ENCODE peak calls at places on chromosome 7, in six cellular contexts. Q, D, H, J, R and A are unnamed samples.
A peak's percentile ranks its signal among the peaks of the same experiment; 100 is the strongest.

GRCh38 chr7:112201839-112202238 is 4.4 kb downstream of the DOCK4 start:
- DNase-seq in R (no peak), J (no peak), D (no peak), Q (no peak), H (no peak), A (no peak)

GRCh38 chr7:155916926-155917655 is 104.8 kb upstream of the SHH start:
- DNase-seq in H (no peak), D (no peak), R (no peak), Q (no peak), J (no peak), A (no peak)

GRCh38 chr7:31192996-31193395 is 140.9 kb downstream of the ADCYAP1R1 start:
- DNase-seq in R (no peak), Q (peak; percentile 94), D (peak; percentile 35), H (peak; percentile 63), J (peak; percentile 76), A (peak; percentile 87)

GRCh38 chr7:119594956-119595355 is 678.0 kb upstream of the KCND2 start:
- DNase-seq in H (no peak), J (no peak), Q (peak; percentile 69), R (no peak), D (no peak), A (peak; percentile 6)

GRCh38 chr7:91759205-91759863 is 121.2 kb downstream of the MTERF1 start:
- DNase-seq in J (peak; percentile 21), D (peak; percentile 79), R (no peak), Q (peak; percentile 65), H (peak; percentile 32), A (peak; percentile 56)

GRCh38 chr7:135798104-135798503 is 49.5 kb upstream of the FAM180A start:
- DNase-seq in D (no peak), H (no peak), J (no peak), R (no peak), Q (no peak), A (no peak)

GRCh38 chr7:115218076-115218475 is 296.2 kb downstream of the MDFIC start:
- DNase-seq in H (no peak), R (no peak), J (no peak), D (no peak), Q (no peak), A (no peak)

GRCh38 chr7:37524807-37525206 is 76.1 kb upstream of the ELMO1 start:
- DNase-seq in J (no peak), D (no peak), R (no peak), H (no peak), Q (no peak), A (no peak)

GRCh38 chr7:35019179-35019729 is 18.0 kb downstream of the DPY19L1 start:
- DNase-seq in D (no peak), J (no peak), R (no peak), Q (no peak), H (peak; percentile 21), A (no peak)

GRCh38 chr7:155878250-155878649 is 66.0 kb upstream of the SHH start:
- DNase-seq in Q (no peak), H (no peak), D (no peak), R (no peak), J (no peak), A (no peak)

GRCh38 chr7:151032936-151033863 is 5.0 kb downstream of the ABCB8 start:
- DNase-seq in D (no peak), J (no peak), H (no peak), Q (peak; percentile 67), R (no peak), A (no peak)

GRCh38 chr7:116162992-116163391 is 47.3 kb upstream of the TES start:
- DNase-seq in R (no peak), J (no peak), D (peak; percentile 12), Q (peak; percentile 57), H (no peak), A (no peak)

DNA sequence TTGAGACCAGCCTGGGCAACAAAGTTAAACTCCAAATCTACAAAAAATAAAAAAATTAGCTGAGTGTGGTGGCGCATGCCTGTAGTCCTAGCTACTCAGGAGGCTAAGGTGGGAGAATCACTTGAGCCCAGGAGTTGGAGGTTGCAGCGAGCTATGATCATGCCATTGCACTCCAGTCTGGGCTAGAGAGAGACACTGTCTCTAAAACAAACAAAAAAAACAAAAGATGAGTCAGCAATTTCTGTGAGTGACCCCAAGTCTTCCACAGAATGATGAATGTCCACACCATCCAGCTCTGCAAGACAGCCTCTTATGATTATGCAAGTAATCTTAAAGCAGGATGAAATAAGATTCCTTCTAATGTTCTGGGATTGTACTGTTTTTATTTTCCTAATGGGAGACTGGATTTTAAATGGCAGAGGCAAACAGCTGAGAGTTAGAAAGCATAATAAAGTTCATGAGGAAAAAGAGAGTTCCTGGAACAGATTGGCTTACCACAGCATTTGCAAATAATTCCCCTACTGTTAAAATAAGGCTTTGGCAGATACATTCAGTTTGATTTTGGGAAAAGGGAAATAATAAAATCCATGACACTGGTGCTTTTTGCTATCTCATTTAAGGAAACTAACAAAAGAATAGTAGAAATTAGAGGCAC is 18.9 kb upstream of the PRKAR2B start:
- DNase-seq in Q (no peak), D (no peak), H (peak; percentile 89), J (no peak), R (no peak), A (no peak)
- TF ChIP-seq CREB1 in Q (no peak), D (no peak), H (no peak), J (no peak), R (no peak), A (no peak)

GRCh38 chr7:75842836-75843446 is 29.3 kb upstream of the CCL24 start:
- DNase-seq in Q (no peak), R (peak; percentile 47), H (peak; percentile 71), D (peak; percentile 33), J (no peak), A (no peak)
- TF ChIP-seq CREB1 in Q (no peak), R (peak; percentile 50), H (peak; percentile 15), D (no peak), J (no peak), A (no peak)

DNA sequence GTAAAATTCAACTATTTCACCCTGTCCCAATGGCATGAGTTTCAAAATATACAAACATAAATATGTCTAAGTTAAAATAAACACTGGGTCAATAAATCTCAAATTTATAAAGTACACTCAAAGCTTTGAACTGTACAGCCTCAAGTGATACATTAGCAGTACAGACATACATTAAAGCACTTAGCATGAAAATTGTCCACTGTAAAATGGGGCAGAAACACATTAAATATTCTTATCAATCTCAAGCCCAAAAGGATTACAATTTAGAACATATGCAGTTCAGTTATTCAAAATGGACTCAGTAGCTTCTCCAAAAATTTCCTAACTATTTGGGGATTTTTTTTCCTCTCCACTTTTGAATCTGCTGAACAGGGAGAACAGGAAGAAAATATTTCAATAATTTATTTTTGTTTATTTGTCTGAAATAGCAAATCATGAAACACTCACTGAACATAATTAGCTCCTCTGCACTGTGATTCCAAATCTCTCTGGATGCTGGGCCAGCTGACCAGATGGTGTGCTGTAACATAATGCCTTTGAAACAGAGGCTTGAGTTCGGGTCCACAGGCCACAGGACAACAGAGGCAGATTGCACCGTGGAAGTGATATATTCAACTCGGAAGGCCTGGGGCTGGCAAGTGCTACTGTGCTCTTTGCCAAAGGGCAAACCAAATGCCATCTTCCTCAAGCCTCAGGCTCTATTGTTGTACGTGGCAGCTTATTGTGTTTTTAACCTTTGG is 248.9 kb upstream of the LRRN3 start:
- DNase-seq in H (no peak), D (no peak), J (no peak), R (no peak), Q (no peak), A (no peak)
- TF ChIP-seq CREB1 in H (no peak), D (no peak), J (no peak), R (no peak), Q (no peak), A (no peak)

DNA sequence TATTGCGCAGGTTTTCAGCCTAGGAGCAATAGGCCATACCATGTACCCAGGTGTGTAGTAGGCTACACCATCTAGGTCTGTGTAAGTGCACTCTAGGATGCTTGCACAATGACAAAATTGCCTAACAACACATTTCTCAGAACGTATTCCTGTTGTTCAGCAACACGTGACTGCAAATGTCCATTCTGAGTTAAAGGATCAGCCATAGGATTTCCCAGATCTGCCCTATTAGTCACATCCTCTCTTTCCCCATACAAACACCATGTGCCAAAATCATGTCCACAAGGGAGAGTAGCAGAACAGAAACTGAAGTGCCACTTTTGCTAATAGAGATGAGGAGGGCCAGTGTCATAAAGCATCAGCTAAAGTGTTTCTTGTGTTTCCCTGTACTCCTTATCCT is 42.6 kb upstream of the AMPH start:
- DNase-seq in R (no peak), H (no peak), J (no peak), Q (no peak), D (no peak), A (no peak)
- TF ChIP-seq CREB1 in R (no peak), H (no peak), J (no peak), Q (no peak), D (no peak), A (no peak)

DNA sequence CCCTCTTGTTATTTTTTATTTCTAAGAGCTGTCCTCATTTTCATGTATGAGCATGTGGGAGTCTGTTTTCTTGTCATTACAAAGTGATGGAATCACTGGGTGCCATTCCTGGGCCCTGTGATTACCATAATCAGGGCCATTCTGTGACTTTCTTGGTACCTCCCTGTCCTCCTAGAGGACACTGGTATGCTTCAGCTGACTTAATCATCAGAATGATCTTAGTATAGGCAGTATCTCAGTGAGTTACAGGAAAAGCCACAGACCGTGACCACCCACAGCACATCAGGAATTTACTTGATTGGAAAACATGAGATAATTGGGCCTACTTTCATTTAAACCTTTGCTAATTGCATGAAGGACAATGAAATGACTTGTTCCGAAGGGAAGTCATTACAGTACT is 7.2 kb downstream of the NOM1 start:
- DNase-seq in J (no peak), R (no peak), D (no peak), H (no peak), Q (no peak), A (no peak)
- TF ChIP-seq CREB1 in J (no peak), R (no peak), D (no peak), H (no peak), Q (no peak), A (no peak)

DNA sequence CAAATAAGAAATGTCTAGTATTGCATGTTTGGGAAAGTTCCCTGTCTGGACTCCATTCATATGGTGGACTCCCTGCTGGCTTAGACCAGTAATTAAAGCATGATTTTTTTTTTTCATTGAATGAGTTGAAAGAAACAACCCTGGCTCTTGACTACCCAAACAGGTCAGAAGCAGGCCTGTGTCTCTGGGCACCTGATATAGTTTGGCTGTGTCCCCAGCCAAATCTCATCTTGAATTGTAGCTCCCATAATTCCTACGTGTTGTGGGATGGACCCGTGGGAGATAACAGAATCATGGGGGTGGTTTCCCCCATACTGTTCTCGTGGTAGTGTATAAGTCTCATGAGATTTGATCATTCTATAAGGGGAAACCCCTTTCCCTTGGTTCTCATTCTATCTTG is 206.2 kb downstream of the TMEM178B start:
- DNase-seq in H (no peak), J (no peak), R (no peak), D (no peak), Q (no peak), A (no peak)
- TF ChIP-seq CREB1 in H (no peak), J (no peak), R (no peak), D (no peak), Q (no peak), A (no peak)

DNA sequence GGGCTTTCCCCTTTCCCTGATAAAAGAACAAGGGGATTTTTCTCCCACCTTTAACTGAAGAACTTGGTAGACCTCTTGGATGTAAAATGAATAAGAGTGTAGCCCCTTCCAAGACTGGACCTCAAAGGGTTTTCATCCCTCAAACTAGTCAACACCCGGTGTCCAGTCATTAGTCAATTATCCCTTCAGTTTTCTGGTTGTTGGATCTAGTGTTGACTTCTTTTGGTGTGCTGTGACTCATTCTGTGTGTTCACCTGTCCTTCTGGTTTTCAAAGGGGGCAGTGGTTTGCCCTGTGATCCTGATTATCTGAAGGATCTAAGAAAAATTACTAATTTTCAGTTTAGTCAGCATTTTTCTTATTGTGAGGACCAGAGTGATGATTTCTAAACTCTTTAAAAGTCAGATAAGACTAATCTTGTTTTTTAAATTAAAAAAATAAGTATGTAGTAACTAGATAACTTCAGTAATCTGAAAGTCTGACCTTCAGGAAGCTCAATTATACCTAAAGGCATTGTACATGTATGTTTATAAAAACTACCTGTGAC is 583.5 kb downstream of the CNTNAP2 start:
- DNase-seq in R (no peak), Q (no peak), D (no peak), H (no peak), J (no peak), A (no peak)
- TF ChIP-seq CREB1 in R (no peak), Q (no peak), D (no peak), H (no peak), J (no peak), A (no peak)